ENCODE peak calls at places on chromosomes 6 and 20, in six cellular contexts. M is A549, O is transverse colon, G is endothelial cell of umbilical vein, F is IMR-90, Y is esophagus muscularis mucosa. R is an unnamed sample.

GRCh38 chr6:137353346-137353745 is 134.2 kb upstream of the IFNGR1 start:
- DNase-seq in M (no peak), O (no peak), G (peak), F (no peak), Y (no peak), R (no peak)

GRCh38 chr20:45343445-45343866 is 4.8 kb downstream of the SDC4 start:
- DNase-seq in M (no peak), O (peak), G (no peak), F (no peak), Y (no peak), R (no peak)

GRCh38 chr20:38073307-38074010 is 39.9 kb downstream of the RPRD1B start:
- DNase-seq in M (peak), O (peak), G (peak), F (peak), Y (peak), R (peak)

GRCh38 chr6:119830494-119831295 is 481.1 kb upstream of the MAN1A1 start:
- DNase-seq in M (no peak), O (no peak), G (no peak), F (no peak), Y (no peak), R (no peak)

GRCh38 chr20:62263396-62263795 is 25.1 kb downstream of the OSBPL2 start:
- DNase-seq in M (no peak), O (no peak), G (no peak), F (no peak), Y (no peak), R (no peak)

GRCh38 chr6:13924949-13925881 is at the start of gene RNF182:
- DNase-seq in M (no peak), O (peak), G (peak), F (no peak), Y (no peak), R (no peak)

GRCh38 chr6:105791569-105792318 is 294.4 kb upstream of the PRDM1 start:
- DNase-seq in M (no peak), O (no peak), G (no peak), F (no peak), Y (no peak), R (no peak)

GRCh38 chr6:25831532-25832306 is at the start of gene SLC17A1:
- DNase-seq in M (peak), O (no peak), G (no peak), F (no peak), Y (no peak), R (no peak)

GRCh38 chr6:144133225-144133821 is 17.0 kb upstream of the STX11 start:
- DNase-seq in M (no peak), O (no peak), G (no peak), F (no peak), Y (no peak), R (no peak)

GRCh38 chr6:100185615-100186014 is 191.6 kb upstream of the MCHR2 start:
- DNase-seq in M (no peak), O (no peak), G (no peak), F (no peak), Y (no peak), R (no peak)

GRCh38 chr6:121652726-121653623 is 217.5 kb downstream of the GJA1 start:
- DNase-seq in M (peak), O (peak), G (peak), F (peak), Y (no peak), R (peak)

GRCh38 chr20:11207749-11208502 is 534.1 kb upstream of the JAG1 start:
- DNase-seq in M (peak), O (no peak), G (no peak), F (peak), Y (no peak), R (no peak)

GRCh38 chr6:140071115-140071514 is 696.7 kb upstream of the CITED2 start:
- DNase-seq in M (no peak), O (no peak), G (peak), F (peak), Y (no peak), R (no peak)

GRCh38 chr6:158607411-158608170 is 37.0 kb downstream of the DYNLT1 start:
- DNase-seq in M (no peak), O (no peak), G (no peak), F (peak), Y (no peak), R (no peak)

GRCh38 chr6:6798430-6798829 is 209.9 kb downstream of the LY86 start:
- DNase-seq in M (no peak), O (no peak), G (no peak), F (no peak), Y (no peak), R (no peak)

GRCh38 chr20:17084909-17085308 is 141.9 kb upstream of the PCSK2 start:
- DNase-seq in M (no peak), O (no peak), G (no peak), F (no peak), Y (no peak), R (no peak)

GRCh38 chr20:32028647-32029372 is 18.6 kb downstream of the CCM2L start:
- DNase-seq in M (no peak), O (no peak), G (no peak), F (no peak), Y (no peak), R (no peak)

GRCh38 chr6:41637179-41638001 is 878 bp upstream of the MDFI start:
- DNase-seq in M (no peak), O (no peak), G (peak), F (no peak), Y (no peak), R (no peak)

GRCh38 chr6:42367353-42368011 is 84.2 kb downstream of the TRERF1 start:
- DNase-seq in M (no peak), O (peak), G (no peak), F (peak), Y (no peak), R (no peak)

GRCh38 chr20:50980071-50980681 is 21.6 kb downstream of the MOCS3 start:
- DNase-seq in M (peak), O (no peak), G (peak), F (peak), Y (no peak), R (no peak)

GRCh38 chr6:168049277-168049676 is 29.7 kb downstream of the FRMD1 start:
- DNase-seq in M (no peak), O (no peak), G (no peak), F (no peak), Y (no peak), R (no peak)

GRCh38 chr6:34810936-34811632 is 19.2 kb downstream of the BLTP3A start:
- DNase-seq in M (peak), O (peak), G (peak), F (peak), Y (no peak), R (no peak)

DNA sequence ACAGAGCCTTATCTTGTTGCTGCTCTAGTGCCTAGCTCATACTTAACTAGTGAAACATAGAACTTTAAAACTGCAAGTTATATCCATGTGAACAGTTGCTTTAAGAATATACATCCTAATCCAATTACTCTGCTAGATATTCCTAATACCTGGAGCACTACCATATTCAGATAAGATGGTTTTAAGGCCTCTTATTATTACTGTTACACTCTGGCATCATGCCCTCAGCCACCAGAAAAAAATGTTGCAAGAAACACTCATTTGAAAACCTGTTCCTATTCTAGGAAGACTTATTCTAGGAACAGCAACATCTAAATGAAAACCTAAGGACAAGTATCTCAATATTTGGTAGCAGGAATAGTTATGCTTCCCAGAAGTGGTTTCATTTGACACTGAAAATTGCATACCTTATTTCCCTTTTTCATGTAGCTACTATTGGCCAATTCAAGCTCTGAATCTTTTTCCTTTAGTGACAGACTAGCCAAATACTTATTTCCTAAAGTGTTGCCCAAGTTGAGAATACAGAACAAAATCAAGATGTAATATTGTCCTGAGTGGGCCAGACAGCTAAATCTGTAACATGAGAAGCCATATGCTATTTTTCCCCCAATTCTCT is 4.8 kb upstream of the MTFR2 start:
- DNase-seq in M (no peak), O (no peak), G (no peak), F (no peak), Y (no peak), R (no peak)
- TF ChIP-seq POLR2A in M (no peak), O (no peak), G (no peak), F (no peak), Y (no peak), R (no peak)

GRCh38 chr20:59933849-59934585 is 580 bp upstream of the SYCP2 start:
- DNase-seq in M (peak), O (peak), G (peak), F (peak), Y (no peak), R (peak)
- TF ChIP-seq POLR2A in M (no peak), O (no peak), G (no peak), F (no peak), Y (no peak), R (no peak)

DNA sequence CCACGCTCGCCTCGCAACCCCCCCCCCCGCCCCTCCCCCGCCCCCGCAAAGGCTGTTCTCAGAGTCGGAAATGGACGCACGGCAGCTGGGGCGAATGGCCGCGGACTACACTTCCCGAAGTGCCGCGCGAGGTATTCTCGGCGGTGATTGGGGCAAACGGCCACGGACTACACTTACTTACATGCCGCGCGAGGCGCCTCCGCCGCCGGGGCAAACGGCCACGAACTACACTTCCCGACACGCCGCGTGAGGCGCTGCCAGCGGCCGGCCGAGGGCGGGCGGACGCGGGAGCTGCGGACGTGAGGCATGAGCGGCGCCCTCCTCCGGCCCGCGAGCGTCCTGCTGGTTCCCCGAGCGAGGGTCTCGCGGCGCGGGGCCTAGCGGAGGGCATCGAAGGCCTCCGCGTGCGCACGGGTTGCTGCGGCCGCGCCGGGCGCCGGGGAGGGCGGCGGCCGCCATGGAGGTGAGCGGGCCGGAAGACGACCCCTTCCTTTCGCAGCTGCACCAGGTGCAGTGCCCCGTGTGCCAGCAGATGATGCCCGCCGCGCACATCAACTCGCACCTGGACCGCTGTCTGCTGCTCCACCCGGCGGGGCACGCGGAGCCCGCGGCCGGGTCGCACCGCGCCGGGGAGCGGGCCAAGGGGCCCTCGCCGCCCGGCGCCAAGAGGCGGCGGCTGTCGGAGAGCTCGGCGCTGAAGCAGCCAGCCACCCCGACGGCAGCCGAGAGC is at the start of gene WRNIP1:
- DNase-seq in M (peak), O (peak), G (peak), F (peak), Y (peak), R (peak)
- TF ChIP-seq POLR2A in M (peak), O (peak), G (no peak), F (peak), Y (peak), R (peak)

GRCh38 chr6:149746147-149746946 is at the start of gene NUP43:
- DNase-seq in M (peak), O (peak), G (peak), F (peak), Y (peak), R (peak)
- TF ChIP-seq POLR2A in M (peak), O (peak), G (peak), F (no peak), Y (no peak), R (peak)

R was measured in uterus.